ENCODE peak calls at places on chromosomes 4 and X, in five cellular contexts. V is neural progenitor cell, D is stomach, O is WTC11, X is body of pancreas. W is an unnamed sample.

GRCh38 chrX:446243-446642 is 59.5 kb upstream of the PPP2R3B start:
- DNase-seq in V (peak), D (no peak), O (peak), X (no peak), W (no peak)

GRCh38 chr4:176137626-176138025 is 57.8 kb downstream of the SPATA4 start:
- DNase-seq in V (no peak), D (no peak), O (no peak), X (no peak), W (no peak)

GRCh38 chr4:41258783-41259182 is 2.1 kb downstream of the UCHL1 start:
- DNase-seq in V (peak), D (no peak), O (peak), X (peak), W (no peak)

GRCh38 chr4:175927121-175927520 is 115.1 kb upstream of the GPM6A start:
- DNase-seq in V (no peak), D (no peak), O (no peak), X (no peak), W (no peak)

GRCh38 chr4:182085051-182085480 is 158.1 kb upstream of the TENM3 start:
- DNase-seq in V (peak), D (no peak), O (no peak), X (no peak), W (no peak)

GRCh38 chr4:138561276-138561880 is 319.2 kb upstream of the SLC7A11 start:
- DNase-seq in V (no peak), D (no peak), O (no peak), X (no peak), W (no peak)

GRCh38 chrX:154748712-154749339 is 2.1 kb downstream of the GAB3 start:
- DNase-seq in V (peak), D (no peak), O (peak), X (peak), W (no peak)

GRCh38 chr4:66489783-66490452 is 819.6 kb upstream of the EPHA5 start:
- DNase-seq in V (no peak), D (no peak), O (no peak), X (no peak), W (no peak)

GRCh38 chr4:148795156-148795864 is 353.1 kb upstream of the NR3C2 start:
- DNase-seq in V (peak), D (peak), O (peak), X (peak), W (no peak)

GRCh38 chr4:32163125-32163524 is 1443.0 kb downstream of the PCDH7 start:
- DNase-seq in V (no peak), D (no peak), O (no peak), X (no peak), W (no peak)

GRCh38 chr4:25065901-25066610 is 35.3 kb upstream of the LGI2 start:
- DNase-seq in V (no peak), D (no peak), O (no peak), X (no peak), W (no peak)

GRCh38 chr4:5036239-5036638 is 15.0 kb upstream of the STK32B start:
- DNase-seq in V (no peak), D (no peak), O (no peak), X (no peak), W (no peak)

GRCh38 chrX:40877869-40878268 is 142.5 kb upstream of the MED14 start:
- DNase-seq in V (no peak), D (no peak), O (no peak), X (no peak), W (no peak)

GRCh38 chr4:8910100-8910821 is 38.6 kb upstream of the HMX1 start:
- DNase-seq in V (no peak), D (peak), O (no peak), X (peak), W (no peak)

DNA sequence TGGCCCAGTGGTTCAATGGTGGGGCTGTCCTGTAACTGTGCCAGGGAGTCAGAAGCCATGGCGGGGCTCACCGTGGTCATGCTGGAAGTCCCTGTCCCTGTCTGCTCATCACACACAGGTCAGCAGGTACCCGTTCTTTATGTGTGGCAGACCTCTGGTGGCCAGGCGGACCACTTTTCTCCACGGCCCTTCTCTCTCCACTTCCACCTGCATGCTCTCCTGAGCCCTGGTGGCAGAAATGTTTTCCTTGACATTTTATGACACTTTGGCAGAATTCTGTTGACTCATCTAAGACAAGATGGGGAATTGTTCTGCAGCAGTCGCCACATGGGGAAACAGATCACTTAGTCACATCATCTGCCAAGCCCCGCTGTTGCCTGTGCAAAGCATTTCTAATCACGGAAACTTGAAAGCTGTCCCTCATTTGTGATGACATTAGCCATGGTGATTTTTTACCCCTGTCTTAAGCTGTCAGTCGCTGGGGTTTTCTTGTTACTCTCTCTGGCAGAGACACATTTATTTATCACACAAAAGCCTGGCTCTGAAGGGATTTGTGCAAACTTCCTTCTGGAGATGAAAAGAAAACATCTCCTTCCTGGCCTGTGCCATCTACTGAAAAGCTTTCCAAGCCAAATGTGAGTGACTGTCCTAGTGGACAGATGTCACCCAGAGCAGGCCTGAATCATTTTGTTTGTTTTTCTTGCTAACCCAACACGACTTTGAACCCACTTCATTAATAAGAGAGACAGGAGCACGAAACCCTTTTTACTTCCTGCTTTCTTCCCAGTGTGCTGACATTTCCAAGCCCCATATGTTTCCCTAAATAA is 38.8 kb upstream of the STIM2 start:
- DNase-seq in V (no peak), D (no peak), O (no peak), X (no peak), W (no peak)
- TF ChIP-seq CTCF in V (no peak), D (no peak), O (no peak), X (no peak), W (no peak)

GRCh38 chr4:74148205-74148604 is 9.7 kb upstream of the MTHFD2L start:
- DNase-seq in V (no peak), D (no peak), O (no peak), X (no peak), W (no peak)

DNA sequence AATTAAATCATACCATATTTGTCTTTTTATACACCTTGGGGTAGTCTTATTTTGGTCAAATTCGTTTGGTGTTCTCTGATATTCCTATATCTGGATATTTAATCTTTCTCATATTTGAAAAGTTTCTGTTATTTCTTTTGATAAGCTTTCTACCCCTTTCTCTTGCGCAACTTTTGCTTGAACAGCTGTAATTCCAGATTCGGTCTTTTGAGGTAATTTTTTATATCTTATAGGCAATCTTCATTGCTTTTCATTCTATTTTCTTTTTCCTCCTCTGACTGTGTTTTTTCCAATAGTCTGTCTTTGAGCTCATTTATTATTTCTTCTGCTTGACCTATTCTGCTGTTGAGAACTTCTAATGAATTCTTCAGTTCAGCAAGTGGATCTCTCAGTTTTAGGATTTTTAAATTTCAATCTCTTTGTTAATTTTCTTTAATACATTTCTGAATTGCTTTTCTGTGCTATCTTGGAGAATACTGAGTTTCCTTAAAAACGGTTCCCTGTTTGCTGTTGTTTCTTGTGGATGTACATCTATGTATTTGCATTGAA is 11.3 kb upstream of the MTHFD2L start:
- DNase-seq in V (no peak), D (no peak), O (no peak), X (no peak), W (no peak)
- TF ChIP-seq CTCF in V (no peak), D (no peak), O (no peak), X (no peak), W (no peak)

DNA sequence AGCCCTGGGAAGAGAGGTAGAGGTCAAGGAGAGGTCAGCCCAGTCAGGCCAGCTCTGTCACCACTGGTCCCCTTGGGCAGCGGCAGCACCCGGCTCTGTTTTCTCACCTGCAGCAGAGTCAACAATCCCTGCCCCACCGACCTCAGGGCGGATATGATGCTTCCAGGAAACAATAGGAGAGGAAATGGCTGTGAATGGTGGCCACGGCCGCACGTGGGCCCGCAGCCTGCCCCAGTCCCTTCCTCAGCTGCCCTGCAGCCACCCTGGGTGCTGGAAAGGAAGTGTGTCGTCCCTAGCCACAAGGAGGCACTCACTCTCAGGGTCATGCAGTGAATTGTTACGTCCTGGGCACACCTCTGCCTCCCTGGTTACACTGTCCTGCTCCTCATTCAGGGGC is 92.5 kb upstream of the ENPP6 start:
- DNase-seq in V (no peak), D (no peak), O (peak), X (no peak), W (peak)
- TF ChIP-seq CTCF in V (peak), D (no peak), O (no peak), X (peak), W (no peak)

DNA sequence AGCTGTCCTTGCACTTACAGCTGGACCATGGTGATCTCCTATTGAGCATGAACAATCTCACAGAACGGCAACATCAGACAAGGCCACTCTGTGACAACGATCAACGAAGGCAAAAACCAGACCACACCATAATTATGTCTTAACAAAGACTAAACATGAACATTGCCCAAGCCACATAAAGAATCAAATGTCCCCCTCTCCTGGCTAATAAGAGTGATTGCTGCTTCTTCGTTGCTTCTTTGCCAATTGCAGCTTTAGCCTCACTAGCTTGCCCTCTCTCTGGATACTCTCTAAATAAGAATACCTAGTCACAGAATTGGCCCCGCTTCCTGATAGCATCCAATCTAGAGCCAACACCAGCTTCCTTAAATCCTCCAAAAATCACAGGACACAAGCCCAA is 41.5 kb upstream of the PGRMC1 start:
- DNase-seq in V (peak), D (no peak), O (no peak), X (no peak), W (no peak)
- TF ChIP-seq CTCF in V (peak), D (no peak), O (no peak), X (no peak), W (no peak)

GRCh38 chrX:54452920-54453319 is 12.7 kb downstream of the TSR2 start:
- DNase-seq in V (peak), D (no peak), O (peak), X (no peak), W (no peak)
- TF ChIP-seq CTCF in V (peak), D (no peak), O (no peak), X (no peak), W (no peak)